ENCODE peak calls at places on chromosomes 13 and 19, in five cellular contexts. P is GM12891, S is K562, Q is GM12878, N is H1. V is an unnamed sample.

GRCh38 chr13:97125810-97126738 is 96.1 kb upstream of the MBNL2 start:
- DNase-seq in P (no peak), S (no peak), Q (peak; percentile 57), N (no peak), V (peak; percentile 27)

GRCh38 chr19:13983213-13983889 is 22.8 kb downstream of the RFX1 start:
- DNase-seq in P (no peak), S (no peak), Q (no peak), N (no peak), V (no peak)

GRCh38 chr19:15812059-15812722 is 3.3 kb downstream of the OR10H1 start:
- DNase-seq in P (no peak), S (peak; percentile 40), Q (no peak), N (no peak), V (no peak)

GRCh38 chr19:45113628-45114027 is 20.6 kb downstream of the PPP1R37 start:
- DNase-seq in P (no peak), S (no peak), Q (no peak), N (no peak), V (no peak)

GRCh38 chr13:50353651-50354415 is 338.6 kb downstream of the KCNRG start:
- DNase-seq in P (no peak), S (no peak), Q (no peak), N (no peak), V (no peak)

GRCh38 chr13:24097064-24097463 is 63.5 kb upstream of the SPATA13 start:
- DNase-seq in P (no peak), S (no peak), Q (peak; percentile 16), N (no peak), V (no peak)

GRCh38 chr13:112573710-112574109 is 14.2 kb downstream of the TUBGCP3 start:
- DNase-seq in P (no peak), S (no peak), Q (no peak), N (no peak), V (no peak)

GRCh38 chr19:52138614-52139290 is 986 bp downstream of the ZNF616 start:
- DNase-seq in P (peak; percentile 13), S (peak; percentile 69), Q (no peak), N (peak; percentile 75), V (no peak)

GRCh38 chr13:69706807-69707206 is 400.8 kb upstream of the ATXN8OS start:
- DNase-seq in P (no peak), S (no peak), Q (no peak), N (no peak), V (no peak)

GRCh38 chr19:39401549-39402416 is 4.9 kb upstream of the ZFP36 start:
- DNase-seq in P (no peak), S (peak; percentile 63), Q (no peak), N (no peak), V (no peak)

GRCh38 chr13:112820318-112820717 is 130.5 kb downstream of the ATP11A start:
- DNase-seq in P (no peak), S (no peak), Q (no peak), N (no peak), V (no peak)

GRCh38 chr13:112842343-112842856 is 126.6 kb upstream of the MCF2L start:
- DNase-seq in P (peak; percentile 28), S (no peak), Q (no peak), N (no peak), V (no peak)

GRCh38 chr13:23069571-23069970 is 111.2 kb upstream of the SGCG start:
- DNase-seq in P (no peak), S (no peak), Q (no peak), N (no peak), V (no peak)

GRCh38 chr19:14003279-14004051 is 2.7 kb downstream of the RFX1 start:
- DNase-seq in P (no peak), S (no peak), Q (no peak), N (no peak), V (no peak)

GRCh38 chr19:45471866-45472556 is 4.2 kb downstream of the FOSB start:
- DNase-seq in P (no peak), S (no peak), Q (no peak), N (no peak), V (no peak)

GRCh38 chr13:109569938-109570711 is 216.3 kb downstream of the IRS2 start:
- DNase-seq in P (peak; percentile 5), S (no peak), Q (peak; percentile 8), N (no peak), V (peak; percentile 10)

GRCh38 chr19:55483681-55484361 is 1.2 kb upstream of the NAT14 start:
- DNase-seq in P (no peak), S (no peak), Q (no peak), N (peak; percentile 59), V (no peak)

GRCh38 chr19:37928527-37929286 is 21.7 kb downstream of the SIPA1L3 start:
- DNase-seq in P (peak; percentile 51), S (no peak), Q (peak; percentile 90), N (no peak), V (peak; percentile 58)

GRCh38 chr19:16449330-16449961 is 22.3 kb downstream of the EPS15L1 start:
- DNase-seq in P (no peak), S (no peak), Q (peak; percentile 95), N (no peak), V (no peak)

GRCh38 chr19:38684078-38684861 is 36.8 kb downstream of the ACTN4 start:
- DNase-seq in P (no peak), S (peak; percentile 66), Q (no peak), N (no peak), V (peak; percentile 59)

GRCh38 chr19:38831142-38831605 is 420 bp downstream of the ECH1 start:
- DNase-seq in P (no peak), S (peak; percentile 66), Q (no peak), N (no peak), V (no peak)

GRCh38 chr19:13959962-13960862 is 7.9 kb downstream of the DCAF15 start:
- DNase-seq in P (peak; percentile 64), S (peak; percentile 30), Q (no peak), N (peak; percentile 73), V (no peak)

GRCh38 chr13:39881887-39882286 is 226.4 kb downstream of the COG6 start:
- DNase-seq in P (no peak), S (no peak), Q (no peak), N (no peak), V (no peak)

GRCh38 chr13:101941095-101941777 is 460.6 kb downstream of the FGF14 start:
- DNase-seq in P (no peak), S (no peak), Q (no peak), N (no peak), V (no peak)

GRCh38 chr13:42753697-42754096 is 27.7 kb upstream of the FAM216B start:
- DNase-seq in P (no peak), S (no peak), Q (no peak), N (no peak), V (no peak)

GRCh38 chr19:53864308-53864836 is 3.3 kb upstream of the MYADM start:
- DNase-seq in P (no peak), S (no peak), Q (no peak), N (no peak), V (no peak)

GRCh38 chr19:18780631-18781030 is 10.5 kb downstream of the COMP start:
- DNase-seq in P (no peak), S (no peak), Q (no peak), N (no peak), V (no peak)

GRCh38 chr13:40784540-40784939 is 4.9 kb upstream of the SLC25A15 start:
- DNase-seq in P (no peak), S (no peak), Q (no peak), N (no peak), V (no peak)

GRCh38 chr19:9720541-9720940 is 45.6 kb upstream of the ZNF562 start:
- DNase-seq in P (no peak), S (no peak), Q (no peak), N (no peak), V (no peak)

GRCh38 chr13:86282450-86282849 is 483.2 kb upstream of the SLITRK6 start:
- DNase-seq in P (no peak), S (no peak), Q (peak; percentile 20), N (no peak), V (no peak)

GRCh38 chr13:79541426-79542049 is 60.6 kb downstream of the NDFIP2 start:
- DNase-seq in P (no peak), S (peak; percentile 61), Q (peak; percentile 49), N (no peak), V (no peak)

DNA sequence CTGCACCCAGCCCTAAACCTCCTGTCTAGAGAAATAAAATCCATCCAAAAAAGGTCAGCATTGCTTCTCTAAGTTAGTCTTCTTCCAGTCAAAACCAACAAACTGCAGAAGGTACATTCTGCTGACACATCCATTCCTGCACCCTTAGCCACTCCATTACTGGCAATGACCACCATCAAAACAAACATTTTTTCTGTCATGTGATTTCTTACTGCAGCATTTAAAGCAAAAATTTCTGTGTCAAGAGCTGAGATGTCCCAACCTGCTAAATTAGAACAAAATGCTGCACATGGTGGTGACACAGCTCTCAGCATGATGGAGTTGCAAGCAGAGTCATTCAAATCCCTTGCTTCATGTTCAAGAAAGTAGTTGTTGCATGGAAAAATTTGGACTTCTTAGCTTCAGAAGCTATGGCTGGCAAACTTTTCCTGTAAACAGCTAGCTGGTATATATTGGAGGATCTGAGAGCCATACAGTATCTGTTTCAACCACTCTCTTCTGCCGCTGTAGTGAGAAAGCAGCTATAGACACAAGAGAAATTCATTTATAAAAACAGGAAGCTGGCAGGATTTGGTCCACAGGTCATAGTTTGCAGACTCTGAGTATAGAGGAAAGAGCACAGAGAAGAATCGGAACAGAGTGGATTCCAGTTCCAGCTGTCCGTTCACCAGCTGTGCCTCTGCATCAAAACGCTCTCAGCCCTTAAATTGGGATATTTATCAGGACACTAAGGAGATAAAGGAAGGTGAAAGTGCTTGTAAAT is 17.4 kb downstream of the RUBCNL start:
- DNase-seq in P (no peak), S (no peak), Q (no peak), N (no peak), V (no peak)
- TF ChIP-seq POLR2AphosphoS5 in P (no peak), S (no peak), Q (no peak), N (no peak), V (no peak)

GRCh38 chr13:73910733-73911132 is 223.5 kb downstream of the KLF12 start:
- DNase-seq in P (no peak), S (no peak), Q (no peak), N (no peak), V (no peak)

GRCh38 chr13:73908809-73909208 is 225.4 kb downstream of the KLF12 start:
- DNase-seq in P (no peak), S (no peak), Q (no peak), N (no peak), V (no peak)

GRCh38 chr13:73918691-73919090 is 215.5 kb downstream of the KLF12 start:
- DNase-seq in P (no peak), S (no peak), Q (no peak), N (no peak), V (no peak)

GRCh38 chr13:73914119-73914518 is 220.1 kb downstream of the KLF12 start:
- DNase-seq in P (no peak), S (no peak), Q (no peak), N (no peak), V (no peak)

GRCh38 chr13:73913043-73913740 is 221.0 kb downstream of the KLF12 start:
- DNase-seq in P (no peak), S (no peak), Q (no peak), N (no peak), V (no peak)
- TF ChIP-seq TAF1 in P (no peak), S (no peak), Q (no peak), N (no peak), V (no peak)

GRCh38 chr19:7394728-7395359 is 46.1 kb downstream of the ARHGEF18 start:
- DNase-seq in P (peak; percentile 94), S (peak; percentile 91), Q (peak; percentile 80), N (peak; percentile 99), V (peak; percentile 96)
- TF ChIP-seq POLR2A in P (peak; percentile 62), S (peak; percentile 75), Q (peak; percentile 93), N (no peak), V (peak; percentile 77)

GRCh38 chr13:19863323-19864017 is at the start of gene ZMYM5:
- DNase-seq in P (peak; percentile 92), S (peak; percentile 96), Q (peak; percentile 95), N (peak; percentile 96), V (peak; percentile 89)
- TF ChIP-seq POLR2AphosphoS5 in P (peak; percentile 76), S (peak; percentile 35), Q (peak; percentile 82), N (peak; percentile 68), V (peak; percentile 69)